ENCODE peak calls at places on chromosomes 16 and 17, in eight cellular contexts. One of them, this sample, is unnamed.

GRCh38 chr17:42508426-42509164 is 27.4 kb upstream of the NAGLU start:
- DNase-seq in astrocyte of the cerebellum: no peak
- DNase-seq in HL-60: no peak
- DNase-seq in esophagus muscularis mucosa: no peak
- DNase-seq in heart left ventricle: no peak
- DNase-seq in nephron progenitor cell: no peak
- DNase-seq in fibroblast of pulmonary artery: no peak
- DNase-seq in tibial artery: no peak
- DNase-seq in this sample: no peak

GRCh38 chr16:85543536-85543935 is 69.6 kb upstream of the GSE1 start:
- DNase-seq in astrocyte of the cerebellum: no peak
- DNase-seq in HL-60: no peak
- DNase-seq in esophagus muscularis mucosa: no peak
- DNase-seq in heart left ventricle: no peak
- DNase-seq in nephron progenitor cell: no peak
- DNase-seq in fibroblast of pulmonary artery: no peak
- DNase-seq in tibial artery: no peak
- DNase-seq in this sample: no peak

GRCh38 chr16:27839419-27839818 is 224.1 kb downstream of the GSG1L start:
- DNase-seq in astrocyte of the cerebellum: no peak
- DNase-seq in HL-60: no peak
- DNase-seq in esophagus muscularis mucosa: no peak
- DNase-seq in heart left ventricle: no peak
- DNase-seq in nephron progenitor cell: no peak
- DNase-seq in fibroblast of pulmonary artery: peak; percentile 2
- DNase-seq in tibial artery: no peak
- DNase-seq in this sample: no peak

GRCh38 chr17:40361063-40361924 is 3.2 kb downstream of the GJD3 start:
- DNase-seq in astrocyte of the cerebellum: no peak
- DNase-seq in HL-60: no peak
- DNase-seq in esophagus muscularis mucosa: no peak
- DNase-seq in heart left ventricle: peak; percentile 8
- DNase-seq in nephron progenitor cell: no peak
- DNase-seq in fibroblast of pulmonary artery: no peak
- DNase-seq in tibial artery: no peak
- DNase-seq in this sample: no peak

GRCh38 chr17:58587713-58588117 is 73.3 kb upstream of the MTMR4 start:
- DNase-seq in astrocyte of the cerebellum: peak; percentile 0
- DNase-seq in HL-60: peak; percentile 42
- DNase-seq in esophagus muscularis mucosa: no peak
- DNase-seq in heart left ventricle: peak; percentile 42
- DNase-seq in nephron progenitor cell: peak; percentile 73
- DNase-seq in fibroblast of pulmonary artery: peak; percentile 50
- DNase-seq in tibial artery: peak; percentile 67
- DNase-seq in this sample: peak; percentile 25

GRCh38 chr17:76994237-76994637 is 126.0 kb downstream of the MGAT5B start:
- DNase-seq in astrocyte of the cerebellum: no peak
- DNase-seq in HL-60: no peak
- DNase-seq in esophagus muscularis mucosa: no peak
- DNase-seq in heart left ventricle: no peak
- DNase-seq in nephron progenitor cell: peak; percentile 47
- DNase-seq in fibroblast of pulmonary artery: no peak
- DNase-seq in tibial artery: no peak
- DNase-seq in this sample: no peak

GRCh38 chr17:71180801-71181385 is 939.9 kb upstream of the SOX9 start:
- DNase-seq in astrocyte of the cerebellum: peak; percentile 13
- DNase-seq in HL-60: no peak
- DNase-seq in esophagus muscularis mucosa: no peak
- DNase-seq in heart left ventricle: no peak
- DNase-seq in nephron progenitor cell: peak; percentile 40
- DNase-seq in fibroblast of pulmonary artery: peak; percentile 63
- DNase-seq in tibial artery: no peak
- DNase-seq in this sample: no peak

GRCh38 chr17:48127371-48128051 is 19.9 kb downstream of the SNX11 start:
- DNase-seq in astrocyte of the cerebellum: no peak
- DNase-seq in HL-60: no peak
- DNase-seq in esophagus muscularis mucosa: no peak
- DNase-seq in heart left ventricle: no peak
- DNase-seq in nephron progenitor cell: no peak
- DNase-seq in fibroblast of pulmonary artery: peak; percentile 21
- DNase-seq in tibial artery: no peak
- DNase-seq in this sample: no peak

GRCh38 chr16:54411555-54411954 is 125.0 kb upstream of the IRX3 start:
- DNase-seq in astrocyte of the cerebellum: no peak
- DNase-seq in HL-60: no peak
- DNase-seq in esophagus muscularis mucosa: no peak
- DNase-seq in heart left ventricle: peak; percentile 44
- DNase-seq in nephron progenitor cell: no peak
- DNase-seq in fibroblast of pulmonary artery: no peak
- DNase-seq in tibial artery: no peak
- DNase-seq in this sample: no peak
- TF ChIP-seq CTCF in astrocyte of the cerebellum: no peak
- TF ChIP-seq CTCF in HL-60: no peak
- TF ChIP-seq CTCF in esophagus muscularis mucosa: no peak
- TF ChIP-seq CTCF in heart left ventricle: no peak
- TF ChIP-seq CTCF in nephron progenitor cell: no peak
- TF ChIP-seq CTCF in fibroblast of pulmonary artery: no peak
- TF ChIP-seq CTCF in tibial artery: no peak
- TF ChIP-seq CTCF in this sample: no peak

GRCh38 chr16:7405166-7405565 is 72.5 kb downstream of the RBFOX1 start:
- DNase-seq in astrocyte of the cerebellum: no peak
- DNase-seq in HL-60: no peak
- DNase-seq in esophagus muscularis mucosa: no peak
- DNase-seq in heart left ventricle: peak; percentile 78
- DNase-seq in nephron progenitor cell: peak; percentile 51
- DNase-seq in fibroblast of pulmonary artery: no peak
- DNase-seq in tibial artery: no peak
- DNase-seq in this sample: no peak
- TF ChIP-seq CTCF in astrocyte of the cerebellum: no peak
- TF ChIP-seq CTCF in HL-60: no peak
- TF ChIP-seq CTCF in esophagus muscularis mucosa: no peak
- TF ChIP-seq CTCF in heart left ventricle: no peak
- TF ChIP-seq CTCF in nephron progenitor cell: peak; percentile 52
- TF ChIP-seq CTCF in fibroblast of pulmonary artery: no peak
- TF ChIP-seq CTCF in tibial artery: no peak
- TF ChIP-seq CTCF in this sample: no peak

GRCh38 chr17:51672058-51672457 is 411.7 kb downstream of the UTP18 start:
- DNase-seq in astrocyte of the cerebellum: no peak
- DNase-seq in HL-60: no peak
- DNase-seq in esophagus muscularis mucosa: no peak
- DNase-seq in heart left ventricle: no peak
- DNase-seq in nephron progenitor cell: no peak
- DNase-seq in fibroblast of pulmonary artery: no peak
- DNase-seq in tibial artery: no peak
- DNase-seq in this sample: no peak
- TF ChIP-seq CTCF in astrocyte of the cerebellum: no peak
- TF ChIP-seq CTCF in HL-60: no peak
- TF ChIP-seq CTCF in esophagus muscularis mucosa: no peak
- TF ChIP-seq CTCF in heart left ventricle: no peak
- TF ChIP-seq CTCF in nephron progenitor cell: no peak
- TF ChIP-seq CTCF in fibroblast of pulmonary artery: no peak
- TF ChIP-seq CTCF in tibial artery: no peak
- TF ChIP-seq CTCF in this sample: no peak

GRCh38 chr17:65690626-65691310 is 129.3 kb upstream of the AXIN2 start:
- DNase-seq in astrocyte of the cerebellum: no peak
- DNase-seq in HL-60: no peak
- DNase-seq in esophagus muscularis mucosa: no peak
- DNase-seq in heart left ventricle: no peak
- DNase-seq in nephron progenitor cell: no peak
- DNase-seq in fibroblast of pulmonary artery: no peak
- DNase-seq in tibial artery: no peak
- DNase-seq in this sample: no peak
- TF ChIP-seq CTCF in astrocyte of the cerebellum: no peak
- TF ChIP-seq CTCF in HL-60: no peak
- TF ChIP-seq CTCF in esophagus muscularis mucosa: no peak
- TF ChIP-seq CTCF in heart left ventricle: no peak
- TF ChIP-seq CTCF in nephron progenitor cell: no peak
- TF ChIP-seq CTCF in fibroblast of pulmonary artery: no peak
- TF ChIP-seq CTCF in tibial artery: no peak
- TF ChIP-seq CTCF in this sample: no peak

DNA sequence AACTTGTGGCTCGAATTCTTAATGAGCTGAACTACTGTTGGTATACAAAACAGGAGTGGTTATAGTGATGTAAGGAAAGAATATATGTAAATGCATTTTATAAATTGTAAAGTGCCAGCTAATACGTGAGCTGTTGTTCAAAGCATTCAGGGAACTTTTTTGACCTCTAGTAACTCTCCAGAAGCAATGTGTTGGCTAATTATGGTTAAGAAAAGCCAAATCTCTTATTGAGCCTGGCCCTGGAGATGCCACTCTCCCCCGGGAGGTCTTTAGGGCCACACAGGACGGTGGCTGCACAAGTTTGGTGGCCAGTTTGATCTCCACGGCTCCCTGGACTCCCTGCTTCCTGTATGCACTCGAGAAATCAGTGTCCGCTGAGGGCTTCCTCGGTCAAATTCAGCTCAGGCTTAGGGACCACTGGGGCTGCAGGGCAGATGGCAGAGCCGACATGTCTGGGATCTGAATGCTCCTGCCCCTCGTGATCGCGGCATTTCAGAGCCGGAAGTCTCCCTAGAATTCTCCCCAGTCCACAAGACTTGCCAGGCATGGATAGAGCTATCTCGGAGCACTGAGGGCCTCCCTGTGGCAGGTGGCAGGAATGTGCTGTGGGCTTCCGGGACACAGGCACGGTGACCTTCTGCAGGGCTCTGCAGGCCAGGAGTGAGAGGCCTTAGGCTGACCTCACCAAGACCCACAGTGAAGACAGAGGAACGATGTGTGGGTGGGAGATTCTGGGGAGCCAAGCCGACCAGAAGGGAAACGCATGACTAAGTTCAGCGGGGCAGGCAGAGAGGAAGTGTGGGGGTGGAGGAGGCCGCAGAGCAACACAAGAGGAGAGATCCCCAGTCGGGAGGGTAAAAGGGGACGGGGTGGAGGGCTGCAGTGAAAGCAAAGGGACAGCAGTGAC is 18.6 kb upstream of the PITPNM3 start:
- DNase-seq in astrocyte of the cerebellum: no peak
- DNase-seq in HL-60: peak; percentile 40
- DNase-seq in esophagus muscularis mucosa: no peak
- DNase-seq in heart left ventricle: peak; percentile 70
- DNase-seq in nephron progenitor cell: peak; percentile 40
- DNase-seq in fibroblast of pulmonary artery: peak; percentile 65
- DNase-seq in tibial artery: no peak
- DNase-seq in this sample: no peak
- TF ChIP-seq CTCF in astrocyte of the cerebellum: peak; percentile 9
- TF ChIP-seq CTCF in HL-60: no peak
- TF ChIP-seq CTCF in esophagus muscularis mucosa: peak; percentile 3
- TF ChIP-seq CTCF in heart left ventricle: no peak
- TF ChIP-seq CTCF in nephron progenitor cell: no peak
- TF ChIP-seq CTCF in fibroblast of pulmonary artery: peak; percentile 8
- TF ChIP-seq CTCF in tibial artery: no peak
- TF ChIP-seq CTCF in this sample: no peak

This sample was measured in omental fat pad.